ENCODE peak calls at places on chromosomes 13 and 19, in seven cellular contexts. Z is SK-N-SH, T is K562, S is H1, U is HCT116, X is GM12878, Y is HepG2. M is an unnamed sample.

GRCh38 chr13:44386932-44387556 is 13.4 kb downstream of the SERP2 start:
- DNase-seq in Z (no peak), T (peak), S (no peak), U (no peak), X (no peak), Y (no peak), M (no peak)

GRCh38 chr19:5225486-5226345 is 114.9 kb downstream of the PTPRS start:
- DNase-seq in Z (peak), T (peak), S (no peak), U (no peak), X (no peak), Y (peak), M (no peak)

GRCh38 chr13:108985166-108985565 is 355.8 kb downstream of the MYO16 start:
- DNase-seq in Z (no peak), T (no peak), S (no peak), U (no peak), X (no peak), Y (no peak), M (no peak)

GRCh38 chr13:59747529-59747928 is 416.2 kb downstream of the DIAPH3 start:
- DNase-seq in Z (no peak), T (no peak), S (no peak), U (peak), X (no peak), Y (peak), M (no peak)

GRCh38 chr13:113089693-113090414 is 15.7 kb upstream of the F7 start:
- DNase-seq in Z (no peak), T (no peak), S (no peak), U (no peak), X (no peak), Y (no peak), M (no peak)

GRCh38 chr13:84567848-84568247 is 685.6 kb upstream of the SLITRK1 start:
- DNase-seq in Z (no peak), T (no peak), S (no peak), U (no peak), X (no peak), Y (no peak), M (no peak)

GRCh38 chr19:5090780-5091575 is 122.1 kb downstream of the KDM4B start:
- DNase-seq in Z (peak), T (peak), S (no peak), U (no peak), X (no peak), Y (no peak), M (no peak)

GRCh38 chr13:107649071-107649470 is 566.3 kb downstream of the LIG4 start:
- DNase-seq in Z (no peak), T (no peak), S (no peak), U (no peak), X (no peak), Y (no peak), M (no peak)

GRCh38 chr13:29059837-29060236 is 239.7 kb downstream of the MTUS2 start:
- DNase-seq in Z (no peak), T (no peak), S (no peak), U (no peak), X (no peak), Y (no peak), M (no peak)

GRCh38 chr19:53536223-53536543 is 1.8 kb upstream of the ZNF331 start:
- DNase-seq in Z (no peak), T (no peak), S (no peak), U (no peak), X (no peak), Y (no peak), M (no peak)
- TF ChIP-seq JUND in Z (no peak), T (no peak), S (no peak), U (no peak), X (no peak), Y (no peak), M (no peak)

GRCh38 chr13:21458816-21459701 is at the start of gene ZDHHC20:
- DNase-seq in Z (peak), T (peak), S (peak), U (no peak), X (no peak), Y (peak), M (peak)
- TF ChIP-seq JUND in Z (no peak), T (no peak), S (no peak), U (no peak), X (no peak), Y (no peak), M (no peak)

GRCh38 chr19:4064073-4064550 is 2.6 kb downstream of the ZBTB7A start:
- DNase-seq in Z (peak), T (no peak), S (no peak), U (no peak), X (no peak), Y (no peak), M (peak)
- TF ChIP-seq JUND in Z (no peak), T (no peak), S (no peak), U (no peak), X (no peak), Y (no peak), M (no peak)

GRCh38 chr13:99041788-99042187 is 63.9 kb upstream of the DOCK9 start:
- DNase-seq in Z (no peak), T (no peak), S (no peak), U (no peak), X (peak), Y (no peak), M (no peak)

GRCh38 chr13:99042851-99043250 is 65.0 kb upstream of the DOCK9 start:
- DNase-seq in Z (no peak), T (peak), S (no peak), U (no peak), X (no peak), Y (no peak), M (no peak)

GRCh38 chr13:99045396-99045795 is 67.5 kb upstream of the DOCK9 start:
- DNase-seq in Z (no peak), T (no peak), S (no peak), U (no peak), X (no peak), Y (no peak), M (no peak)

GRCh38 chr13:99044764-99045163 is 66.9 kb upstream of the DOCK9 start:
- DNase-seq in Z (no peak), T (no peak), S (no peak), U (no peak), X (no peak), Y (no peak), M (no peak)

DNA sequence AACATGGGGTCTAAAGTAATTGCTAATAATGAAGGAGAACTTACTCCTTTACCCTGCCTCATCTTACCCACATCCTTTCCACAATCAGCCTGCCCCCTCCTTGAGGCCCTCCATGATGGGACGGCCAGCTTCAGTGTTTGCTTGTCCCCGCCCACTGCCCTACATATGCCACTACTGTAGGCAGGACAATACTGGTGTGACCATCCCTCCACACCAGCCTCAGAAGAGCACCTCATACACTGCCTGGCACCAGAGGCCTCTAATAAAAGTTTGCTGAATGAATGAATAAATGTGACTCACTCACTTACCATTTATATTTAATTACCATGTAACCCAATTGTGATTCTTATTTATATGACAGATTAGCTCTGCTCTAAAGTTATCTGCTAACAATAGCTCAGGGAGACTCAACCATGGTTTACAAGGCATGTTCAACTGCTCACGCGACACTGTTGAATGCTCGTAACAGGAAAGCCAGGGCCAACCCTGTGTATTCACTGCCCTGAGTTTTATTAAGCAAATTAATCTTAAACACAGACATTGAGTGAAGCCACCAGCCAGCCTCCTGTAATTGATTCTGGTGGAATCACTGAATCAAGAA is 65.9 kb upstream of the DOCK9 start:
- DNase-seq in Z (no peak), T (no peak), S (no peak), U (no peak), X (no peak), Y (no peak), M (no peak)
- TF ChIP-seq JUND in Z (no peak), T (no peak), S (no peak), U (no peak), X (no peak), Y (no peak), M (no peak)

DNA sequence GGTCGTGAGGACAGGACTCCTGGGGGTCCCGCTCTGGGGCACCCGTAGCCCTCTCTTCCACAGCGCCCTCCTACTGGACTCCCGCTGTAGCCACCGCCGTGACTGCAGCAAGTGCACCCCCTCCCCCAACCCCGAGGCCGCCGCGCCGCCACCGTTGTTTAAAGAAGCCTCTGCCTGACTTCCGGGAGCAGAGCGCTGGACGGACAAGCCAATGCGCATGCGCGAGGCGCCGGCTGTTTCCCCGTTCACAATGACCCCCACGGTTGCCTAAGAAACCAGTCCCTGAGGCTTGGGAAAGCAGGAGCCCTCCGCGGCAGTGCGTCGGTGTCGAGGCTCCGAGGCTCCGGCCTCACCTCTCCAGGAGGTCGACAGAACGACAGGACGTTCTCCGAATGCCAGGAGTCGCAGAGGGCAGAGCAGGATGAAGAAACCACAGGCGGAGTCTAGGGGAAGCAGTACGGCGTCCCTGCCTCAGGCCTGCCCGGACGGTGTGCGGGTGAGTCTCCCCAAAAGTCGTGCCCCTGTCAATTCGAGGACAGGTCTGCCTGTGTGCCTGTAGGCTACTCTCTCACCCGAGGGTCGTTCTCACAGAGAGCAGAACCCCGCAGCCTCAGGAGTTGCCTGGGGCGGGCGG is 70.5 kb upstream of the ZNF420 start:
- DNase-seq in Z (peak), T (peak), S (peak), U (no peak), X (no peak), Y (no peak), M (no peak)
- TF ChIP-seq JUND in Z (no peak), T (no peak), S (no peak), U (no peak), X (no peak), Y (no peak), M (no peak)